ENCODE peak calls at places on chromosomes 11 and 22, in six cellular contexts. G is mucosa of gallbladder; D is stimulated activated CD4-positive, alpha-beta T cell treated with anti-CD3 and anti-CD28 coated beads, TNF-alpha, amount 100 ng/mL, for 48 hours; P is pancreas; Q is activated naive CD8-positive, alpha-beta T cell treated with anti-CD3 and anti-CD28 coated beads for 36 hours; F is AG09309. E is an unnamed sample.

GRCh38 chr11:124807201-124807600 is 7.0 kb upstream of the MSANTD2 start:
- DNase-seq in G (no peak), D (no peak), P (no peak), Q (no peak), F (no peak), E (no peak)

GRCh38 chr11:94128171-94128745 is 383 bp upstream of the PANX1 start:
- DNase-seq in G (peak; percentile 24), D (peak; percentile 32), P (no peak), Q (peak; percentile 40), F (no peak), E (no peak)

GRCh38 chr22:20867179-20868099 is 8.6 kb downstream of the SNAP29 start:
- DNase-seq in G (peak; percentile 84), D (no peak), P (peak; percentile 20), Q (no peak), F (no peak), E (no peak)

GRCh38 chr11:86459682-86460460 is 85.2 kb downstream of the CCDC81 start:
- DNase-seq in G (peak; percentile 68), D (no peak), P (peak; percentile 73), Q (no peak), F (peak; percentile 46), E (peak; percentile 88)

GRCh38 chr11:108959124-108959761 is 294.4 kb downstream of the DDX10 start:
- DNase-seq in G (no peak), D (no peak), P (no peak), Q (no peak), F (no peak), E (no peak)

GRCh38 chr11:18754308-18754707 is 28.3 kb upstream of the IGSF22 start:
- DNase-seq in G (no peak), D (no peak), P (no peak), Q (peak; percentile 19), F (no peak), E (peak; percentile 46)

GRCh38 chr22:39871008-39871798 is 22.4 kb downstream of the ENTHD1 start:
- DNase-seq in G (no peak), D (no peak), P (no peak), Q (no peak), F (no peak), E (no peak)

GRCh38 chr11:112558691-112559090 is 298.0 kb upstream of the PLET1 start:
- DNase-seq in G (no peak), D (no peak), P (no peak), Q (no peak), F (no peak), E (no peak)

GRCh38 chr22:44638966-44639739 is 62.9 kb upstream of the PRR5 start:
- DNase-seq in G (no peak), D (no peak), P (no peak), Q (no peak), F (no peak), E (no peak)

GRCh38 chr22:19965771-19966709 is 24.4 kb upstream of the TXNRD2 start:
- DNase-seq in G (no peak), D (no peak), P (no peak), Q (no peak), F (no peak), E (no peak)

GRCh38 chr22:37007666-37008065 is 11.6 kb downstream of the TST start:
- DNase-seq in G (no peak), D (no peak), P (no peak), Q (no peak), F (no peak), E (no peak)

GRCh38 chr11:46948378-46949131 is 12.0 kb downstream of the CSTPP1 start:
- DNase-seq in G (no peak), D (no peak), P (no peak), Q (no peak), F (peak; percentile 69), E (peak; percentile 51)

E was measured in ACHN.